ENCODE peak calls at places on chromosome 11, in six cellular contexts. X, Z, F, M, B and T are unnamed samples.

GRCh38 chr11:130693543-130693942 is 222.7 kb downstream of the SNX19 start:
- DNase-seq in X (no peak), Z (no peak), F (no peak), M (no peak), B (no peak), T (no peak)

GRCh38 chr11:86497310-86497709 is 122.6 kb downstream of the CCDC81 start:
- DNase-seq in X (no peak), Z (no peak), F (no peak), M (no peak), B (no peak), T (no peak)

GRCh38 chr11:103927535-103927934 is 108.9 kb upstream of the DDI1 start:
- DNase-seq in X (no peak), Z (no peak), F (no peak), M (peak; percentile 23), B (no peak), T (no peak)

GRCh38 chr11:76888989-76889388 is 28.3 kb downstream of the ACER3 start:
- DNase-seq in X (no peak), Z (no peak), F (no peak), M (peak; percentile 4), B (no peak), T (no peak)

GRCh38 chr11:119480375-119481020 is 57.5 kb upstream of the THY1 start:
- DNase-seq in X (no peak), Z (no peak), F (no peak), M (no peak), B (no peak), T (no peak)

GRCh38 chr11:117062503-117062902 is 35.7 kb downstream of the SIK3 start:
- DNase-seq in X (no peak), Z (no peak), F (no peak), M (no peak), B (no peak), T (no peak)

GRCh38 chr11:31809857-31810778 is 1.0 kb downstream of the PAX6 start:
- DNase-seq in X (no peak), Z (peak; percentile 10), F (peak; percentile 20), M (peak; percentile 67), B (no peak), T (no peak)

GRCh38 chr11:123558536-123559315 is 95.7 kb downstream of the SCN3B start:
- DNase-seq in X (no peak), Z (no peak), F (no peak), M (no peak), B (no peak), T (no peak)

GRCh38 chr11:131279685-131280084 is 90.7 kb upstream of the NTM start:
- DNase-seq in X (no peak), Z (no peak), F (no peak), M (no peak), B (no peak), T (no peak)

GRCh38 chr11:77064648-77065217 is 2.0 kb upstream of the CAPN5 start:
- DNase-seq in X (no peak), Z (no peak), F (no peak), M (no peak), B (no peak), T (no peak)